ENCODE peak calls at places on chromosome 18, in four cellular contexts. One of them, this sample, is unnamed. For H3K27me3, the result is how much of the 10 kb centered on the place peaks cover.

GRCh38 chr18:5456577-5457466 is 87.0 kb downstream of the EPB41L3 start:
- DNase-seq in HCT116: no peak
- DNase-seq in HepG2: peak
- DNase-seq in K562: no peak
- DNase-seq in this sample: no peak

GRCh38 chr18:41714872-41715271 is 240.2 kb upstream of the PIK3C3 start:
- DNase-seq in HCT116: no peak
- DNase-seq in HepG2: no peak
- DNase-seq in K562: no peak
- DNase-seq in this sample: no peak

GRCh38 chr18:47791461-47791860 is 139.0 kb downstream of the SMAD2 start:
- DNase-seq in HCT116: no peak
- DNase-seq in HepG2: no peak
- DNase-seq in K562: no peak
- DNase-seq in this sample: no peak

GRCh38 chr18:906416-907170 is 1.9 kb downstream of the ADCYAP1 start:
- DNase-seq in HCT116: no peak
- DNase-seq in HepG2: no peak
- DNase-seq in K562: no peak
- DNase-seq in this sample: no peak

GRCh38 chr18:74116628-74117554 is 30.7 kb downstream of the FBXO15 start:
- DNase-seq in HCT116: peak
- DNase-seq in HepG2: peak
- DNase-seq in K562: no peak
- DNase-seq in this sample: peak

GRCh38 chr18:55142413-55142812 is 183.2 kb upstream of the CCDC68 start:
- DNase-seq in HCT116: no peak
- DNase-seq in HepG2: no peak
- DNase-seq in K562: no peak
- DNase-seq in this sample: no peak

GRCh38 chr18:111292-112014 is 46.9 kb upstream of the USP14 start:
- DNase-seq in HCT116: no peak
- DNase-seq in HepG2: peak
- DNase-seq in K562: peak
- DNase-seq in this sample: no peak

GRCh38 chr18:8895987-8896619 is 190.7 kb downstream of the MTCL1 start:
- DNase-seq in HCT116: no peak
- DNase-seq in HepG2: no peak
- DNase-seq in K562: no peak
- DNase-seq in this sample: no peak

GRCh38 chr18:49768051-49768391 is 45.3 kb downstream of the ACAA2 start:
- DNase-seq in HCT116: peak
- DNase-seq in HepG2: peak
- DNase-seq in K562: peak
- DNase-seq in this sample: peak

GRCh38 chr18:57048351-57048750 is 98.5 kb upstream of the BOD1L2 start:
- DNase-seq in HCT116: no peak
- DNase-seq in HepG2: no peak
- DNase-seq in K562: no peak
- DNase-seq in this sample: no peak

GRCh38 chr18:31429623-31430022 is 17.9 kb upstream of the DSG3 start:
- DNase-seq in HCT116: no peak
- DNase-seq in HepG2: no peak
- DNase-seq in K562: no peak
- DNase-seq in this sample: no peak

GRCh38 chr18:24917767-24918166 is 434.2 kb downstream of the ZNF521 start:
- DNase-seq in HCT116: no peak
- DNase-seq in HepG2: no peak
- DNase-seq in K562: no peak
- DNase-seq in this sample: no peak

GRCh38 chr18:56869189-56869777 is 218.1 kb downstream of the WDR7 start:
- DNase-seq in HCT116: peak
- DNase-seq in HepG2: peak
- DNase-seq in K562: peak
- DNase-seq in this sample: peak

GRCh38 chr18:43507842-43508481 is 230.7 kb upstream of the SYT4 start:
- DNase-seq in HCT116: no peak
- DNase-seq in HepG2: no peak
- DNase-seq in K562: no peak
- DNase-seq in this sample: no peak

GRCh38 chr18:9417081-9417841 is 58.1 kb upstream of the RALBP1 start:
- DNase-seq in HCT116: no peak
- DNase-seq in HepG2: no peak
- DNase-seq in K562: no peak
- DNase-seq in this sample: no peak

GRCh38 chr18:21684731-21685130 is 19.8 kb downstream of the ABHD3 start:
- DNase-seq in HCT116: no peak
- DNase-seq in HepG2: peak
- DNase-seq in K562: no peak
- DNase-seq in this sample: no peak

GRCh38 chr18:39732918-39733317 is 2167.3 kb upstream of the CELF4 start:
- DNase-seq in HCT116: no peak
- DNase-seq in HepG2: no peak
- DNase-seq in K562: no peak
- DNase-seq in this sample: no peak

GRCh38 chr18:6022840-6023239 is 127.5 kb upstream of the TMEM200C start:
- DNase-seq in HCT116: no peak
- DNase-seq in HepG2: no peak
- DNase-seq in K562: no peak
- DNase-seq in this sample: no peak

GRCh38 chr18:47490882-47491281 is 239.4 kb upstream of the SKOR2 start:
- DNase-seq in HCT116: no peak
- DNase-seq in HepG2: no peak
- DNase-seq in K562: no peak
- DNase-seq in this sample: no peak

GRCh38 chr18:49031511-49032188 is 80.9 kb upstream of the SMAD7 start:
- DNase-seq in HCT116: no peak
- DNase-seq in HepG2: no peak
- DNase-seq in K562: no peak
- DNase-seq in this sample: no peak

GRCh38 chr18:32674491-32674890 is 98.3 kb downstream of the KLHL14 start:
- DNase-seq in HCT116: no peak
- DNase-seq in HepG2: peak
- DNase-seq in K562: no peak
- DNase-seq in this sample: no peak

GRCh38 chr18:70132999-70133398 is 72.5 kb downstream of the RTTN start:
- DNase-seq in HCT116: no peak
- DNase-seq in HepG2: peak
- DNase-seq in K562: no peak
- DNase-seq in this sample: peak

GRCh38 chr18:67864677-67865340 is 348.3 kb upstream of the DSEL start:
- DNase-seq in HCT116: no peak
- DNase-seq in HepG2: no peak
- DNase-seq in K562: no peak
- DNase-seq in this sample: no peak

GRCh38 chr18:36412778-36413177 is 115.3 kb downstream of the FHOD3 start:
- DNase-seq in HCT116: no peak
- DNase-seq in HepG2: peak
- DNase-seq in K562: no peak
- DNase-seq in this sample: no peak

GRCh38 chr18:46325836-46326235 is 221.7 kb downstream of the HAUS1 start:
- DNase-seq in HCT116: no peak
- DNase-seq in HepG2: no peak
- DNase-seq in K562: no peak
- DNase-seq in this sample: no peak
- H3K27me3 ChIP-seq in HCT116: under half
- H3K27me3 ChIP-seq in HepG2: under half
- H3K27me3 ChIP-seq in K562: under half
- H3K27me3 ChIP-seq in this sample: under half

GRCh38 chr18:63440897-63441296 is 18.6 kb upstream of the VPS4B start:
- DNase-seq in HCT116: no peak
- DNase-seq in HepG2: no peak
- DNase-seq in K562: no peak
- DNase-seq in this sample: no peak
- TF ChIP-seq TCF7L2 in HCT116: no peak
- TF ChIP-seq TCF7L2 in HepG2: no peak
- TF ChIP-seq TCF7L2 in K562: no peak
- TF ChIP-seq TCF7L2 in this sample: no peak

GRCh38 chr18:14945286-14945685 is 197.3 kb downstream of the ANKRD30B start:
- DNase-seq in HCT116: no peak
- DNase-seq in HepG2: no peak
- DNase-seq in K562: no peak
- DNase-seq in this sample: no peak

GRCh38 chr18:14949800-14950415 is 201.9 kb downstream of the ANKRD30B start:
- DNase-seq in HCT116: no peak
- DNase-seq in HepG2: no peak
- DNase-seq in K562: no peak
- DNase-seq in this sample: no peak

GRCh38 chr18:14948163-14948540 is 200.2 kb downstream of the ANKRD30B start:
- DNase-seq in HCT116: no peak
- DNase-seq in HepG2: no peak
- DNase-seq in K562: no peak
- DNase-seq in this sample: no peak

GRCh38 chr18:14945984-14946383 is 198.0 kb downstream of the ANKRD30B start:
- DNase-seq in HCT116: no peak
- DNase-seq in HepG2: no peak
- DNase-seq in K562: no peak
- DNase-seq in this sample: no peak

DNA sequence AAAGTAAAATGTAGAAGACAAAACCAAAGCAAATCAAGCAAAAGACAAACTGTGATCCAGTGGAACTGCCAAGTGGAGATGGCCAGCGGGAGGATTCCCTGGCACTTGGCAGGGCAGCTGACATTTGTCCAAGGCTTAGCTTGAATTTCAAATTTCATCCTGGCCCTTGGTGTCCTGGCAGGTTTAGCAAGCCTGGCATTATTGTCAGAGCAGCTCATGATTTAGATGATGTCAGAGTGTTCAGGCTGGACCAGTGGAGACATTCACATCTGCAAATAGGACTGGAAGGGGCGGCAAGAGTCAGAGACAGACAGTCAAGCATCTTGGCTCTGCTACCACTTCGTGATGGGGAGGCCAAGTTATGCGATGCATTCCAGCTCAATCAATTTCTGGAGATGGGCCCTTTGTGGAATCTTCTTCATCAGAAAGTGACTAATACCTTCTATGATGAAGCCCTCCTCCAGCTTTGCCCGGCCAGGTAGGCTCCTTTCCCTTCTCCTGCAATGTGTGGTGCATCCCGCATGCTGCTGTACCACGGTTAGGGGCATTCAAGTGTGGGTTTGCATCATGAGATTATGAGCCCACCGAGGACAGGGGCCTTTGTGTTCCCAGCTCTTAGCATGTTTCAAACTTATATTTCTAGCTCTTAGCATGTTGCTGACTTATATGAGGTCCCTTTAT is 199.7 kb downstream of the ANKRD30B start:
- DNase-seq in HCT116: no peak
- DNase-seq in HepG2: no peak
- DNase-seq in K562: no peak
- DNase-seq in this sample: no peak
- H3K27me3 ChIP-seq in HCT116: under half
- H3K27me3 ChIP-seq in HepG2: under half
- H3K27me3 ChIP-seq in K562: under half
- H3K27me3 ChIP-seq in this sample: under half

DNA sequence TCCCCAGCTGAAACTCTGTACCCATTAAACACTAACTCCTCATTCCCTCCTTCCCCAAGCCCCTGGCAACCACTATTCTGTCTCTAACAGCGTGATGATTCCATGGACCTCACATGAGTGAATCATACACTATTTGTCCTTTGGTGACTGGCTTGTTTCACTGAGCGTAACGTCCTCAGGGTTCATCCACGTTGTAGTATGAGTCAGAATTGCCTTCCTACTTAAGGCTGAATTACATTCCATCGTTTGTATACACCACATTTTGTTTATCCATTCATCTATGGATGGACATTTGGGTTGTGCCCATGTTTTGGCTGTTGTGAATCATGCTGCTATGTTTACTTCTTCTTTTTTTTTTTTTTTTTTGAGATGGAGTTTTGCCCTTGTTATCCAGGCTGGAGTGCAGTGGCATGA is 19.6 kb upstream of the CABLES1 start:
- DNase-seq in HCT116: peak
- DNase-seq in HepG2: peak
- DNase-seq in K562: no peak
- DNase-seq in this sample: peak
- TF ChIP-seq TCF7L2 in HCT116: no peak
- TF ChIP-seq TCF7L2 in HepG2: no peak
- TF ChIP-seq TCF7L2 in K562: no peak
- TF ChIP-seq TCF7L2 in this sample: no peak

GRCh38 chr18:59264136-59264571 is 9.1 kb downstream of the RAX start:
- DNase-seq in HCT116: no peak
- DNase-seq in HepG2: no peak
- DNase-seq in K562: no peak
- DNase-seq in this sample: no peak
- H3K27me3 ChIP-seq in HCT116: under half
- H3K27me3 ChIP-seq in HepG2: under half
- H3K27me3 ChIP-seq in K562: under half
- H3K27me3 ChIP-seq in this sample: under half

DNA sequence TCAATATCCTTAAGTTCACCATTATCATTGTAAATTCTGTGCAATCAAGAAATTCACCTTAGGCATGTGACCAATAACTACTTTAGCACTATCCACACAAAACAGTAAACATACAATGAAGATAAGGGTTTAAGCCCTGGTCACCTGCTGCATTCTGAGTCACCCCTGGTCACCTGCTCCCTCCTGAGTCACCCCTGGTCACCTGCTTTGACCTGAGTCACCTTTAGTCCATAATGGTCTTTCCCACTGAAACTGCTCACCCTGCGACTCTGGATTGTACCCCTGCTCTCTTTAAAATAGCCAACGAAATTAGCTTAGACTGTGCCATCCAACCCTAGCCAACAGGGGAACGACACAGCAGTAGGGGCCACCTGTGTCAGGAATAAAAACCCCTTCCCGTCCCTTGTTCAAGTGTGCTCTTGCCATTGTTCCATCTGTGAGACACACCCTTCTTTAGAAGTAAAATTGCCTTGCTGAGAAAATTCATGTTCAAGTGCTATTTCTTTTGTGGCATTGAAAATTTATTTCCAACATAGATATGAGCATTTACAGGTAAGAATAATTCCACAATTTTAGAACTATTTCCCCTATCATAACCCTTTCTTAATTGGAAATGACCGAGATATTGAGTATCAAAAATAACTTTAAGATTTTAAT is 902.8 kb downstream of the DSC3 start:
- DNase-seq in HCT116: no peak
- DNase-seq in HepG2: no peak
- DNase-seq in K562: no peak
- DNase-seq in this sample: no peak
- TF ChIP-seq TCF7L2 in HCT116: no peak
- TF ChIP-seq TCF7L2 in HepG2: no peak
- TF ChIP-seq TCF7L2 in K562: no peak
- TF ChIP-seq TCF7L2 in this sample: no peak